ENCODE peak calls at places on chromosomes 11 and 22, in nine cellular contexts. I, N, T, C, D, Z, W, O and A are unnamed samples.

GRCh38 chr11:118660646-118661424 is 18.6 kb downstream of the TREH start:
- DNase-seq in I (peak; percentile 5), N (no peak), T (no peak), C (no peak), D (no peak), Z (no peak), W (no peak), O (no peak), A (no peak)

GRCh38 chr11:109668973-109669634 is 247.1 kb downstream of the C11orf87 start:
- DNase-seq in I (no peak), N (peak; percentile 36), T (no peak), C (no peak), D (no peak), Z (no peak), W (no peak), O (no peak), A (no peak)

GRCh38 chr11:78801161-78801884 is 226.7 kb upstream of the NARS2 start:
- DNase-seq in I (peak; percentile 75), N (peak; percentile 85), T (peak; percentile 99), C (no peak), D (peak; percentile 63), Z (no peak), W (no peak), O (no peak), A (no peak)

GRCh38 chr11:58276151-58276550 is 8.1 kb upstream of the OR10W1 start:
- DNase-seq in I (no peak), N (peak; percentile 31), T (no peak), C (no peak), D (no peak), Z (no peak), W (no peak), O (no peak), A (no peak)

GRCh38 chr22:31958625-31959239 is 14.4 kb downstream of the YWHAH start:
- DNase-seq in I (no peak), N (no peak), T (no peak), C (no peak), D (no peak), Z (no peak), W (no peak), O (no peak), A (no peak)

GRCh38 chr22:29202231-29203192 is 3.2 kb upstream of the EMID1 start:
- DNase-seq in I (no peak), N (no peak), T (peak; percentile 31), C (peak; percentile 79), D (peak; percentile 64), Z (no peak), W (peak; percentile 70), O (peak; percentile 68), A (peak; percentile 86)

GRCh38 chr11:47914743-47915142 is 65.6 kb upstream of the PTPRJ start:
- DNase-seq in I (no peak), N (no peak), T (no peak), C (no peak), D (no peak), Z (no peak), W (no peak), O (no peak), A (peak; percentile 66)

GRCh38 chr11:92932023-92932422 is 37.4 kb upstream of the MTNR1B start:
- DNase-seq in I (no peak), N (peak; percentile 28), T (no peak), C (no peak), D (peak; percentile 78), Z (no peak), W (no peak), O (no peak), A (no peak)

GRCh38 chr11:84012171-84012826 is 726.1 kb upstream of the CCDC90B start:
- DNase-seq in I (no peak), N (no peak), T (no peak), C (no peak), D (no peak), Z (no peak), W (no peak), O (no peak), A (no peak)

GRCh38 chr22:27133951-27134664 is 476.7 kb downstream of the MIAT start:
- DNase-seq in I (peak; percentile 48), N (peak; percentile 96), T (peak; percentile 43), C (peak; percentile 35), D (peak; percentile 27), Z (no peak), W (no peak), O (no peak), A (peak; percentile 72)
- H3K4me3 ChIP-seq in I (no peak overlapping the region), N (peak overlapping the region; percentile 45), T (no peak overlapping the region), C (no peak overlapping the region), D (no peak overlapping the region), Z (no peak overlapping the region), W (no peak overlapping the region), O (no peak overlapping the region), A (no peak overlapping the region)

DNA sequence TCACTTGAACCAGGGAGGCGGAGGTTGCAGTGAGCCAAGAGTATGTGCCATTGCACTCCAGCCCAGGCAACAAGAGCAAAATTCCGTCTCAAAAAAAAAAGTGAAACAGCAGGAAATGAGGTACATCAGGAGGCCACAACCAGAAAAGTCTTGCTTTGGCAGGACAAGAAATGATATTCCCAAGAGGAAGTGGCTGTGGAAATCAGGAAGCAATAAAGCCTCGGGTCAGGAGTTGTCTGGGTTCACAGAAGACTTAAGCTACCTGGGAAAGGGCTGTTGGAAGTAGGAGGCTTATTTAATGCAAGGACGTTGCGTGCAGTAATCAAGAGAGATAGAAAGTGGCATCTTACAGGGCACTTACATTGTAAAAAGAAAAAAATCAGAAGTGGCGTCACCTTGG is 9.2 kb upstream of the RELT start:
- DNase-seq in I (no peak), N (no peak), T (no peak), C (no peak), D (no peak), Z (no peak), W (no peak), O (no peak), A (no peak)
- H3K4me2 ChIP-seq in I (no peak overlapping the region), N (no peak overlapping the region), T (no peak overlapping the region), C (no peak overlapping the region), D (no peak overlapping the region), Z (no peak overlapping the region), W (no peak overlapping the region), O (no peak overlapping the region), A (no peak overlapping the region)

GRCh38 chr11:122758974-122759373 is 79.3 kb upstream of the CRTAM start:
- DNase-seq in I (no peak), N (peak; percentile 60), T (no peak), C (no peak), D (no peak), Z (no peak), W (no peak), O (no peak), A (no peak)

GRCh38 chr11:122757201-122757600 is 81.1 kb upstream of the CRTAM start:
- DNase-seq in I (no peak), N (no peak), T (no peak), C (no peak), D (no peak), Z (no peak), W (no peak), O (no peak), A (no peak)

GRCh38 chr11:122756417-122756816 is 81.9 kb upstream of the CRTAM start:
- DNase-seq in I (no peak), N (no peak), T (no peak), C (no peak), D (peak; percentile 56), Z (no peak), W (peak; percentile 91), O (no peak), A (peak; percentile 86)

GRCh38 chr11:122755941-122756340 is 82.4 kb upstream of the CRTAM start:
- DNase-seq in I (no peak), N (no peak), T (no peak), C (no peak), D (no peak), Z (no peak), W (no peak), O (no peak), A (no peak)

GRCh38 chr11:122758361-122758760 is 79.9 kb upstream of the CRTAM start:
- DNase-seq in I (no peak), N (no peak), T (no peak), C (no peak), D (no peak), Z (no peak), W (no peak), O (no peak), A (no peak)
- H3K4me3 ChIP-seq in I (no peak overlapping the region), N (no peak overlapping the region), T (no peak overlapping the region), C (no peak overlapping the region), D (no peak overlapping the region), Z (no peak overlapping the region), W (no peak overlapping the region), O (no peak overlapping the region), A (no peak overlapping the region)

GRCh38 chr11:44729718-44730117 is 3.0 kb downstream of the TSPAN18 start:
- DNase-seq in I (no peak), N (no peak), T (no peak), C (no peak), D (peak; percentile 22), Z (no peak), W (no peak), O (no peak), A (no peak)
- H3K4me2 ChIP-seq in I (peak overlapping the region; percentile 100), N (no peak overlapping the region), T (no peak overlapping the region), C (no peak overlapping the region), D (no peak overlapping the region), Z (peak overlapping the region; percentile 32), W (no peak overlapping the region), O (peak overlapping the region; percentile 94), A (no peak overlapping the region)

GRCh38 chr11:108593214-108593909 is at the start of gene EXPH5:
- DNase-seq in I (peak; percentile 94), N (peak; percentile 50), T (peak; percentile 99), C (peak; percentile 98), D (peak; percentile 98), Z (peak; percentile 96), W (peak; percentile 4), O (peak; percentile 99), A (peak; percentile 89)

GRCh38 chr11:108589136-108589535 is 4.4 kb downstream of the EXPH5 start:
- DNase-seq in I (no peak), N (no peak), T (no peak), C (no peak), D (no peak), Z (no peak), W (no peak), O (no peak), A (no peak)

GRCh38 chr11:108592591-108593213 is 866 bp downstream of the EXPH5 start:
- DNase-seq in I (peak; percentile 55), N (peak; percentile 32), T (peak; percentile 44), C (peak; percentile 62), D (no peak), Z (peak; percentile 56), W (no peak), O (peak; percentile 47), A (no peak)

GRCh38 chr11:108593910-108594434 is 404 bp upstream of the EXPH5 start:
- DNase-seq in I (no peak), N (no peak), T (no peak), C (no peak), D (no peak), Z (no peak), W (no peak), O (no peak), A (no peak)

GRCh38 chr11:108591893-108592292 is 1.7 kb downstream of the EXPH5 start:
- DNase-seq in I (no peak), N (no peak), T (no peak), C (peak; percentile 44), D (no peak), Z (no peak), W (no peak), O (no peak), A (no peak)
- H3K4me3 ChIP-seq in I (no peak overlapping the region), N (no peak overlapping the region), T (peak overlapping the region; percentile 88), C (peak overlapping the region; percentile 77), D (no peak overlapping the region), Z (peak overlapping the region; percentile 97), W (no peak overlapping the region), O (peak overlapping the region; percentile 65), A (no peak overlapping the region)